ENCODE peak calls at places on chromosomes 16 and 17, in six cellular contexts. J is transverse colon, E is NT2/D1, Q is heart left ventricle, H is mammary epithelial cell, D is cardiac muscle cell. R is an unnamed sample.

GRCh38 chr17:44777394-44778348 is 18.9 kb downstream of the ADAM11 start:
- DNase-seq in J (no peak), E (no peak), Q (no peak), H (no peak), D (no peak), R (no peak)

GRCh38 chr17:66432996-66433556 is 130.7 kb downstream of the PRKCA start:
- DNase-seq in J (no peak), E (no peak), Q (no peak), H (no peak), D (peak; percentile 36), R (no peak)

GRCh38 chr16:51556694-51557327 is 405.7 kb upstream of the SALL1 start:
- DNase-seq in J (peak; percentile 23), E (no peak), Q (no peak), H (peak; percentile 93), D (peak; percentile 88), R (no peak)

GRCh38 chr16:17515421-17516210 is 44.9 kb upstream of the XYLT1 start:
- DNase-seq in J (no peak), E (no peak), Q (no peak), H (peak; percentile 57), D (no peak), R (no peak)

GRCh38 chr17:37848690-37849616 is 75.3 kb upstream of the TBC1D3K start:
- DNase-seq in J (no peak), E (no peak), Q (no peak), H (peak; percentile 93), D (peak; percentile 43), R (no peak)

GRCh38 chr16:27067138-27067537 is 411 bp downstream of the C16orf82 start:
- DNase-seq in J (no peak), E (no peak), Q (no peak), H (no peak), D (no peak), R (no peak)

GRCh38 chr17:40490289-40490853 is 11.1 kb downstream of the TNS4 start:
- DNase-seq in J (peak; percentile 58), E (no peak), Q (no peak), H (peak; percentile 85), D (peak; percentile 90), R (no peak)

GRCh38 chr17:21285164-21286065 is 904 bp downstream of the MAP2K3 start:
- DNase-seq in J (peak; percentile 51), E (no peak), Q (no peak), H (peak; percentile 69), D (peak; percentile 66), R (peak; percentile 70)

GRCh38 chr16:14015017-14015416 is 56.1 kb upstream of the MRTFB start:
- DNase-seq in J (no peak), E (no peak), Q (no peak), H (no peak), D (no peak), R (no peak)

DNA sequence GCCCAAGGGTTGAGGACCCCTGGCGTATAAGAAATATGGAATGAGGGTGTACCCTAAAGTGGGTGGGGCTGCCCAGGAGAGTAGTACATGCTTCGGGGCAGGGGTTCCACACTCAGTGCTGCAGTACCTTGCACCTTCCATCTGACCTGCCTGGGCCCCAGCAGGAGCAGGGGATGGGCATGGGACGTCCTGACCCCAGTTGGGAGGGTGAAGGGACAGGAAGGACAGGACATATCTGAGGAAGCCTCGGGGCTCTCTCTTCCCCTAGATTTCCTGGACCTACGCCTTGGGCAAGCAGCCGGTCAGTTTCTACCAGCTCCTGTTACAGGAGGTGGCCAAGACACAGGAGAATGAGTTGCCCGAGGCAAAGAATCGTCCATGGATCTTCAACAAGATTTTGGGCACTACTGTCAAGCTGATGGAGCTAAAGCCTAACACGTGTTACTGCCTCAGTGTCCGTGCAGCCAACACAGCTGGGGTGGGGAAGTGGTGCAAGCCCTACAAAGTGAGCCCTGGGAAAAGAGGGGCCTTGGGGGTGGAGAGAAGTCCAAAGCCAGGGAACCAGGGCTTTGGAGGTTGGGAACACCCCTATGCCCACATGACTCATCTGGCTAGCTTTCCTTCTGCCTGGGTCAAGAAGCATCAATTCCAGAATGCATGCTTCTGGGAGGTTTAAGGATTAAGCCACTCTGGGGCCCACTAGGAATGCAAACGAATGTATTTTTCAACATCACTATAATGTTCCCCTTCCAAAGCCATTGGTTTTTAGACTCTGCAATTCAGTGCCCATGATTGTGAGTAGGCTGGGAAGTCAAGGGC is 7.9 kb downstream of the FNDC8 start:
- DNase-seq in J (no peak), E (no peak), Q (no peak), H (no peak), D (no peak), R (no peak)
- H3K4me3 ChIP-seq in J (no peak overlapping the region), E (no peak overlapping the region), Q (no peak overlapping the region), H (no peak overlapping the region), D (no peak overlapping the region), R (no peak overlapping the region)

DNA sequence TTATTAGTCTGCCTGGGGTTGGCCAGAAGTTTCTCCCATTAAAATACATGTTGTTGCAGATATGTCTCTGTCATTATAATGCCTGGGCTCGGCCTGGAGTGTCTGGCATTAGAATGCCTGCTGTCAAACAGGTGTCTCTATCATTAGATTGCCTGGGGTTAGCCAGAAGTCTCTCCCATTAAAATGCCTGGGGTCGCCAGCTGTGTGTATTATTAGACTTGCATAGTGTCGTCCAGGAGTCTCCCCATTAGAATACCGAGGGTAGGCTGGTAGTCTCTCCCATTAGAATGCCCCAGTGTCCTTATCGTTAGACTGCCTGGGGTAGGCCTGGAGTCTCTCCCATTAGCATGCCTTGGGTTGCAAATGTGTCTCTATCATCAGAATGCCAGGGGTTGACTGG is 2270.8 kb downstream of the TP53TG3F start:
- DNase-seq in J (no peak), E (no peak), Q (no peak), H (no peak), D (no peak), R (no peak)
- H3K9me3 ChIP-seq in J (peaks cover 18% of the 10 kb centered on the region), E (peaks cover 9% of the 10 kb centered on the region), Q (no peaks in the 10 kb centered on the region), H (peaks cover 27% of the 10 kb centered on the region), D (no peaks in the 10 kb centered on the region), R (peaks cover 3% of the 10 kb centered on the region)

GRCh38 chr17:42272576-42272975 is 3.6 kb downstream of the STAT5B start:
- DNase-seq in J (no peak), E (no peak), Q (no peak), H (no peak), D (no peak), R (no peak)

GRCh38 chr17:42273474-42274272 is 2.5 kb downstream of the STAT5B start:
- DNase-seq in J (no peak), E (no peak), Q (no peak), H (no peak), D (no peak), R (no peak)

GRCh38 chr17:42274812-42275526 is 1.2 kb downstream of the STAT5B start:
- DNase-seq in J (no peak), E (no peak), Q (no peak), H (no peak), D (no peak), R (no peak)

GRCh38 chr17:42275527-42276358 is 448 bp downstream of the STAT5B start:
- DNase-seq in J (peak; percentile 19), E (no peak), Q (no peak), H (no peak), D (peak; percentile 66), R (no peak)

DNA sequence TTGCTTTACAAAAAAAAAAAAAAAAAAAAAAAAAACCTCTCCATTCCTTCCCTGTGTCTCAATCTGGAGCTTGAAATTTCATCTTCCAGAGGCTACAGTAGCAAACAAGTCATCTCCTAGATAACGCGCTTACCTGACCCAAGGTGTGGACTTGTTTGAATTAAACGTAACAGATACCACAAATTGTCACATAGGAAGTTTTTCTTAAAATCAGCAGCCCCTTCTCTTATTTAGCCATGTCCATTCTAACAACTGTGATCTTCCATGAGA is 2.0 kb downstream of the STAT5B start:
- DNase-seq in J (no peak), E (no peak), Q (no peak), H (no peak), D (no peak), R (no peak)
- H3K4me3 ChIP-seq in J (no peak overlapping the region), E (no peak overlapping the region), Q (no peak overlapping the region), H (no peak overlapping the region), D (peak overlapping the region; percentile 95), R (peak overlapping the region; percentile 85)

DNA sequence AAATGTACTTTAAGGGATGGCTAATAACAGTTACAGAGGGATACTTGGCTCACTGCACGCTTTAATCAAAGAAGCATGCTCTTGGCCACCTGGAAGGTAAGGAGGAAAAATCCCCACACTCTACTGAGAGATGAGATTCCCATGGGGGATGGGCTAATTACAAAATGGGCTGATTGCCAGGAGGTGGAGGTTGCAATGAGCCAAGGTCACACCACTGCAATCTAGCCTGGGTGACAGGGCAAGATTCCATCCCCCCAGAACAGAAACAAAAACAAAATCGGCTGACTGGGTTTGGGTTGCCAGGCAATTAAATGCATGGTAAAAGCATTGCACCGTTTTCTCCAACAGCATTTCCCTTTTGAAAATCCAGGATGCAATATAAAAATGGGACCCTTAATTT is 18.0 kb downstream of the N4BP1 start:
- DNase-seq in J (no peak), E (no peak), Q (no peak), H (no peak), D (no peak), R (no peak)
- H3K9me3 ChIP-seq in J (peaks cover 4% of the 10 kb centered on the region), E (peaks cover 83% of the 10 kb centered on the region), Q (no peaks in the 10 kb centered on the region), H (peaks cover 25% of the 10 kb centered on the region), D (peaks cover 5% of the 10 kb centered on the region), R (no peaks in the 10 kb centered on the region)

GRCh38 chr17:7215652-7216139 is 3.9 kb downstream of the DLG4 start:
- DNase-seq in J (no peak), E (no peak), Q (no peak), H (no peak), D (no peak), R (no peak)
- H3K4me3 ChIP-seq in J (no peak overlapping the region), E (peak overlapping the region; percentile 50), Q (no peak overlapping the region), H (no peak overlapping the region), D (peak overlapping the region; percentile 61), R (peak overlapping the region; percentile 51)

DNA sequence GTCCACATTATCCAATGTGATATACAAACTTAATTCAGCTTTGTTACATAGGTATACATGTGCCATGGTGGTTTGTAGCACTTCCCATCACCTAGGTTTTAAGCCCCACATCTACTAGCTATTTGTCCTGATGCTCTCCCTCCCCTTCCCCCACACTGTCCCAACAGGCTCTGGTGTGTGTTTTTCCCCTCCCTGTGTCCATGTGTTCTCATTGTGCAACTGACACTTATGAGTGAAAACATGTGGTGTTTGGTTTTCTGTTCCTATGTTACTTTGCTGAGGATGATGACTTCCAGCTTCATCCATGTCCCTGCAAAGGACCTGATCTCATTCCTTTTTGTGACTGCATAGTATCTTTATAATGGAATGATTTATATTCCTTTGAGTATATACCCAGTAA is 196.7 kb downstream of the CDH11 start:
- DNase-seq in J (no peak), E (no peak), Q (no peak), H (no peak), D (peak; percentile 29), R (no peak)
- H3K9me3 ChIP-seq in J (peaks cover 10% of the 10 kb centered on the region), E (no peaks in the 10 kb centered on the region), Q (no peaks in the 10 kb centered on the region), H (peaks cover 6% of the 10 kb centered on the region), D (no peaks in the 10 kb centered on the region), R (no peaks in the 10 kb centered on the region)

GRCh38 chr17:82334622-82335394 is 1.2 kb upstream of the SECTM1 start:
- DNase-seq in J (no peak), E (no peak), Q (no peak), H (peak; percentile 37), D (peak; percentile 27), R (peak; percentile 69)
- H3K4me3 ChIP-seq in J (peak overlapping the region; percentile 70), E (no peak overlapping the region), Q (peak overlapping the region; percentile 38), H (peak overlapping the region; percentile 17), D (no peak overlapping the region), R (peak overlapping the region; percentile 70)